ENCODE peak calls at places on chromosomes 7 and 10, in nine cellular contexts. A is GM12865, Y is OCI-LY7, C is cardiac muscle cell, T is kidney, P is epithelial cell of esophagus, N is A549, I is prostate gland, Z is thoracic aorta. V is an unnamed sample.
A peak's percentile ranks its signal among the peaks of the same experiment; 100 is the strongest.

GRCh38 chr10:97338041-97338440 is 3.5 kb upstream of the FRAT2 start:
- DNase-seq in A (no peak), Y (no peak), C (no peak), T (peak; percentile 3), P (no peak), N (no peak), I (no peak), Z (no peak), V (no peak)

GRCh38 chr10:124007102-124007772 is 86.2 kb downstream of the CHST15 start:
- DNase-seq in A (no peak), Y (no peak), C (no peak), T (peak; percentile 35), P (no peak), N (no peak), I (no peak), Z (no peak), V (peak; percentile 36)

GRCh38 chr10:87546221-87546620 is 41.5 kb downstream of the MINPP1 start:
- DNase-seq in A (peak; percentile 8), Y (no peak), C (peak; percentile 51), T (no peak), P (no peak), N (no peak), I (no peak), Z (no peak), V (no peak)

GRCh38 chr10:63105811-63106755 is 27.0 kb upstream of the NRBF2 start:
- DNase-seq in A (no peak), Y (no peak), C (peak; percentile 74), T (no peak), P (peak; percentile 91), N (no peak), I (no peak), Z (peak; percentile 5), V (no peak)

GRCh38 chr7:122935620-122936019 is 49.4 kb upstream of the CADPS2 start:
- DNase-seq in A (no peak), Y (no peak), C (no peak), T (no peak), P (no peak), N (no peak), I (no peak), Z (no peak), V (no peak)

GRCh38 chr7:110983822-110984456 is 107.0 kb upstream of the LRRN3 start:
- DNase-seq in A (no peak), Y (no peak), C (no peak), T (no peak), P (peak; percentile 4), N (no peak), I (no peak), Z (no peak), V (no peak)

GRCh38 chr7:50718311-50718710 is 64.4 kb downstream of the GRB10 start:
- DNase-seq in A (no peak), Y (no peak), C (no peak), T (no peak), P (no peak), N (no peak), I (no peak), Z (no peak), V (no peak)

GRCh38 chr10:132787253-132788179 is 1.6 kb upstream of the NKX6-2 start:
- DNase-seq in A (no peak), Y (no peak), C (no peak), T (no peak), P (no peak), N (peak; percentile 43), I (no peak), Z (no peak), V (no peak)

GRCh38 chr10:28633750-28634149 is 43.6 kb upstream of the BAMBI start:
- DNase-seq in A (no peak), Y (no peak), C (no peak), T (no peak), P (no peak), N (no peak), I (no peak), Z (no peak), V (no peak)

GRCh38 chr7:1850976-1851571 is 181.0 kb downstream of the ELFN1 start:
- DNase-seq in A (no peak), Y (no peak), C (no peak), T (peak; percentile 58), P (no peak), N (no peak), I (no peak), Z (no peak), V (peak; percentile 82)

GRCh38 chr10:99529483-99530107 is 3.1 kb upstream of the NKX2-3 start:
- DNase-seq in A (no peak), Y (no peak), C (no peak), T (no peak), P (no peak), N (no peak), I (no peak), Z (no peak), V (no peak)

GRCh38 chr10:131072651-131073468 is 238.7 kb downstream of the TCERG1L start:
- DNase-seq in A (no peak), Y (no peak), C (no peak), T (no peak), P (no peak), N (no peak), I (no peak), Z (no peak), V (no peak)

GRCh38 chr10:50416885-50417284 is 165.6 kb upstream of the ASAH2 start:
- DNase-seq in A (peak; percentile 37), Y (no peak), C (no peak), T (no peak), P (no peak), N (no peak), I (no peak), Z (no peak), V (no peak)

GRCh38 chr10:50417906-50418697 is 166.8 kb upstream of the ASAH2 start:
- DNase-seq in A (peak; percentile 93), Y (peak; percentile 69), C (peak; percentile 85), T (peak; percentile 90), P (peak; percentile 94), N (peak; percentile 86), I (peak; percentile 21), Z (peak; percentile 13), V (peak; percentile 94)

GRCh38 chr10:50415292-50415691 is 164.0 kb upstream of the ASAH2 start:
- DNase-seq in A (no peak), Y (no peak), C (no peak), T (no peak), P (no peak), N (no peak), I (no peak), Z (no peak), V (no peak)

GRCh38 chr10:50417486-50417905 is 166.2 kb upstream of the ASAH2 start:
- DNase-seq in A (peak; percentile 59), Y (peak; percentile 20), C (no peak), T (no peak), P (no peak), N (peak; percentile 16), I (no peak), Z (no peak), V (no peak)

GRCh38 chr10:50416181-50416824 is 165.0 kb upstream of the ASAH2 start:
- DNase-seq in A (peak; percentile 40), Y (peak; percentile 45), C (no peak), T (no peak), P (no peak), N (peak; percentile 19), I (no peak), Z (no peak), V (no peak)
- TF ChIP-seq CTCF in A (peak; percentile 7), Y (peak; percentile 55), C (no peak), T (no peak), P (no peak), N (no peak), I (no peak), Z (no peak), V (peak; percentile 69)

GRCh38 chr10:83312570-83312969 is 826.7 kb upstream of the GHITM start:
- DNase-seq in A (no peak), Y (no peak), C (no peak), T (no peak), P (no peak), N (no peak), I (no peak), Z (no peak), V (no peak)

GRCh38 chr10:83310688-83311087 is 828.6 kb upstream of the GHITM start:
- DNase-seq in A (no peak), Y (no peak), C (no peak), T (no peak), P (no peak), N (no peak), I (no peak), Z (no peak), V (no peak)
- TF ChIP-seq CTCF in A (no peak), Y (no peak), C (no peak), T (no peak), P (peak; percentile 20), N (no peak), I (no peak), Z (no peak), V (no peak)

DNA sequence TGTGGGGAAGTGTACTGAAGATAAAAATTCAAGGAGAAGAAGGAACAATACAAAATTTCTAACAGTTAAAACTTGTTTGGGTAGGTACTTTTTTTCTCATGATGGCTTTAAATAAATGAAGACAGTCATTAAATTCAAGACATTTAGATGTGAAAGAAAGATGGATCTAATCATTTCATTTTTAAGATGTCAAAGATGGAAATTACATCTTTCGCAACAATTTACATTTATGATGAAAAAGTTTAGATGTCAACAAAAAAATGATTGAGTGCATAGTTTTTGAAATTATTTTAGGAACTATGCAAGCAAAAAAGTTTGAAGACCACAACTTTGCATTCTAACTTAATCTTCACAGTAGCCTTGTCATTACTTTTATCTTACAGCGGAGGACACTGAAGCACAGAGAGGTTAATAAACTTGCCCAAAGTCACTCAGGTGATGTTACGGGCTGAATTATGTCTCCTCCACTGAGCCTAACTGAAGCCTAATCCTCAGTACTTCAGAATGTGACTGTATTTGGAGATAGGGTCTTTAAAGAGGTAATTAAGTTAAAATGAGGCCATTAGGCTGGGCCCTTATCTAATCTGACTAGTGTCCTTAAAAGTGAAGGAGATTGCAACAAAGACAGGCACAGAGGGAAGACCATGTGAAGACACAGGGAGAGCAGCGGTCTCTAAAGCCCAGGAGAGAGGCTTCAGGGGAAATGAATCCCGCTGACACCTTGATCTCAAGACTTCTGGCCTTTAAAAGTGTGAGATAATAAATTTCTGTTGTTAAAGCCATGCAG is 48.2 kb downstream of the VSTM4 start:
- DNase-seq in A (no peak), Y (no peak), C (no peak), T (no peak), P (no peak), N (no peak), I (no peak), Z (no peak), V (no peak)
- TF ChIP-seq CTCF in A (no peak), Y (no peak), C (no peak), T (no peak), P (no peak), N (no peak), I (no peak), Z (no peak), V (no peak)

DNA sequence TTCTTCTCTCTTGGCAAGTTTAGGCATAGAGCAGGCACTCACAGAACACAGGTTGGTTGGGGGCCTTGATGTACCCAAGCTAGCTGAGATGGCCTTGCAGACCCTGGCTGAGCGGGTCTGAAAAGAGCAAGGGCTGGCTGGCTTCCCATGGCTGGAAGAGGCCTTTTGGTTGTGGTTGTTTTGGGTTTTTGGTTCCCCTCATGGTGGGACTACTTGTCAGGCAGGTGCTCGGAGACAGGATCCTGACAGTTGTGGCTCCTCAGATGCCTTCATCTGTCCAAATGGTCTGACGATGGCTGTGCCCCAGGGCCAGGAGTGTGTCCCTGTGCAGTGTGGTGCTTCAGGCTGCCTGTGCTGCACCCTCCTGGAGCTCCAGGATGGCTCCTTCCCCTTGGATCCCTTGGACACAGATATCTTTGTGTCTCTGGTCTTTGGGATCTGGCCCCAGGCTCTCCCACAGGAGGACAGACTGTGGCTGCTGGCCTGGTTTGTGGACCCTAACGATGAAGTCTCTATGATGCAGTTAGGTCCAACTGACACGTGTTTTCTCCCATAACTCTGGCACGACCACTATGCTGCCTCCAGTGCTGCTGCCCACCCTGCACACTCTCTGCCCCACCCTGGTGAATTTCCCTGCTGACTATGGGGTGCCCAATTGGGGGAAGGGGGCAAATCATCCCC is 321.5 kb upstream of the ZNF32 start:
- DNase-seq in A (no peak), Y (no peak), C (no peak), T (no peak), P (no peak), N (no peak), I (no peak), Z (no peak), V (no peak)
- TF ChIP-seq CTCF in A (no peak), Y (no peak), C (no peak), T (no peak), P (no peak), N (no peak), I (no peak), Z (no peak), V (no peak)